ENCODE peak calls at places on chromosomes 6 and 20, in four cellular contexts. One of them, this sample, is unnamed.

GRCh38 chr6:9520417-9521151 is 894.3 kb downstream of the TFAP2A start:
- DNase-seq in stimulated activated naive CD8-positive, alpha-beta T cell treated with anti-CD3 and anti-CD28 coated beads, Interleukin-15, Interleukin-2, amounts not matched to agents 100 U/mL and 50 U/mL, for 24 hours: no peak
- DNase-seq in pulmonary artery endothelial cell: peak; percentile 89
- DNase-seq in CD8-positive, alpha-beta memory T cell: no peak
- DNase-seq in this sample: peak; percentile 71

GRCh38 chr6:106557837-106558236 is 71.5 kb downstream of the RTN4IP1 start:
- DNase-seq in CD8-positive, alpha-beta memory T cell: no peak
- DNase-seq in pulmonary artery endothelial cell: no peak
- DNase-seq in stimulated activated naive CD8-positive, alpha-beta T cell treated with anti-CD3 and anti-CD28 coated beads, Interleukin-15, Interleukin-2, amounts not matched to agents 100 U/mL and 50 U/mL, for 24 hours: no peak
- DNase-seq in this sample: no peak

GRCh38 chr6:146598785-146599405 is at the start of gene ADGB:
- DNase-seq in pulmonary artery endothelial cell: no peak
- DNase-seq in stimulated activated naive CD8-positive, alpha-beta T cell treated with anti-CD3 and anti-CD28 coated beads, Interleukin-15, Interleukin-2, amounts not matched to agents 100 U/mL and 50 U/mL, for 24 hours: peak; percentile 12
- DNase-seq in CD8-positive, alpha-beta memory T cell: no peak
- DNase-seq in this sample: no peak

GRCh38 chr6:56223995-56224394 is 23.4 kb downstream of the COL21A1 start:
- DNase-seq in CD8-positive, alpha-beta memory T cell: no peak
- DNase-seq in pulmonary artery endothelial cell: no peak
- DNase-seq in stimulated activated naive CD8-positive, alpha-beta T cell treated with anti-CD3 and anti-CD28 coated beads, Interleukin-15, Interleukin-2, amounts not matched to agents 100 U/mL and 50 U/mL, for 24 hours: no peak
- DNase-seq in this sample: peak; percentile 7

GRCh38 chr6:157061770-157062594 is 261.3 kb downstream of the TMEM242 start:
- DNase-seq in CD8-positive, alpha-beta memory T cell: no peak
- DNase-seq in pulmonary artery endothelial cell: no peak
- DNase-seq in stimulated activated naive CD8-positive, alpha-beta T cell treated with anti-CD3 and anti-CD28 coated beads, Interleukin-15, Interleukin-2, amounts not matched to agents 100 U/mL and 50 U/mL, for 24 hours: no peak
- DNase-seq in this sample: no peak

GRCh38 chr6:147768969-147769368 is 260.5 kb downstream of the SAMD5 start:
- DNase-seq in pulmonary artery endothelial cell: no peak
- DNase-seq in CD8-positive, alpha-beta memory T cell: no peak
- DNase-seq in stimulated activated naive CD8-positive, alpha-beta T cell treated with anti-CD3 and anti-CD28 coated beads, Interleukin-15, Interleukin-2, amounts not matched to agents 100 U/mL and 50 U/mL, for 24 hours: no peak
- DNase-seq in this sample: no peak

GRCh38 chr6:144898741-144899140 is 613.6 kb downstream of the UTRN start:
- DNase-seq in CD8-positive, alpha-beta memory T cell: no peak
- DNase-seq in pulmonary artery endothelial cell: no peak
- DNase-seq in stimulated activated naive CD8-positive, alpha-beta T cell treated with anti-CD3 and anti-CD28 coated beads, Interleukin-15, Interleukin-2, amounts not matched to agents 100 U/mL and 50 U/mL, for 24 hours: no peak
- DNase-seq in this sample: no peak

GRCh38 chr6:66478705-66479104 is 771.7 kb upstream of the EYS start:
- DNase-seq in CD8-positive, alpha-beta memory T cell: no peak
- DNase-seq in stimulated activated naive CD8-positive, alpha-beta T cell treated with anti-CD3 and anti-CD28 coated beads, Interleukin-15, Interleukin-2, amounts not matched to agents 100 U/mL and 50 U/mL, for 24 hours: no peak
- DNase-seq in pulmonary artery endothelial cell: no peak
- DNase-seq in this sample: no peak

GRCh38 chr6:105108631-105109262 is 71.1 kb downstream of the POPDC3 start:
- DNase-seq in pulmonary artery endothelial cell: no peak
- DNase-seq in CD8-positive, alpha-beta memory T cell: no peak
- DNase-seq in stimulated activated naive CD8-positive, alpha-beta T cell treated with anti-CD3 and anti-CD28 coated beads, Interleukin-15, Interleukin-2, amounts not matched to agents 100 U/mL and 50 U/mL, for 24 hours: no peak
- DNase-seq in this sample: no peak

GRCh38 chr6:106724337-106724736 is 95.0 kb downstream of the QRSL1 start:
- DNase-seq in CD8-positive, alpha-beta memory T cell: no peak
- DNase-seq in stimulated activated naive CD8-positive, alpha-beta T cell treated with anti-CD3 and anti-CD28 coated beads, Interleukin-15, Interleukin-2, amounts not matched to agents 100 U/mL and 50 U/mL, for 24 hours: no peak
- DNase-seq in pulmonary artery endothelial cell: no peak
- DNase-seq in this sample: no peak

GRCh38 chr20:36856196-36856595 is 19.7 kb upstream of the TLDC2 start:
- DNase-seq in pulmonary artery endothelial cell: no peak
- DNase-seq in stimulated activated naive CD8-positive, alpha-beta T cell treated with anti-CD3 and anti-CD28 coated beads, Interleukin-15, Interleukin-2, amounts not matched to agents 100 U/mL and 50 U/mL, for 24 hours: no peak
- DNase-seq in CD8-positive, alpha-beta memory T cell: no peak
- DNase-seq in this sample: no peak

GRCh38 chr6:64330694-64331309 is 695.2 kb downstream of the PHF3 start:
- DNase-seq in stimulated activated naive CD8-positive, alpha-beta T cell treated with anti-CD3 and anti-CD28 coated beads, Interleukin-15, Interleukin-2, amounts not matched to agents 100 U/mL and 50 U/mL, for 24 hours: peak; percentile 55
- DNase-seq in pulmonary artery endothelial cell: no peak
- DNase-seq in CD8-positive, alpha-beta memory T cell: no peak
- DNase-seq in this sample: peak; percentile 24

GRCh38 chr6:95280690-95281273 is 296.6 kb upstream of the MANEA start:
- DNase-seq in pulmonary artery endothelial cell: no peak
- DNase-seq in CD8-positive, alpha-beta memory T cell: no peak
- DNase-seq in stimulated activated naive CD8-positive, alpha-beta T cell treated with anti-CD3 and anti-CD28 coated beads, Interleukin-15, Interleukin-2, amounts not matched to agents 100 U/mL and 50 U/mL, for 24 hours: no peak
- DNase-seq in this sample: no peak

GRCh38 chr6:163329991-163330390 is 84.5 kb upstream of the QKI start:
- DNase-seq in stimulated activated naive CD8-positive, alpha-beta T cell treated with anti-CD3 and anti-CD28 coated beads, Interleukin-15, Interleukin-2, amounts not matched to agents 100 U/mL and 50 U/mL, for 24 hours: no peak
- DNase-seq in pulmonary artery endothelial cell: no peak
- DNase-seq in CD8-positive, alpha-beta memory T cell: no peak
- DNase-seq in this sample: no peak

GRCh38 chr6:75775219-75775618 is 26.2 kb downstream of the MYO6 start:
- DNase-seq in stimulated activated naive CD8-positive, alpha-beta T cell treated with anti-CD3 and anti-CD28 coated beads, Interleukin-15, Interleukin-2, amounts not matched to agents 100 U/mL and 50 U/mL, for 24 hours: no peak
- DNase-seq in pulmonary artery endothelial cell: no peak
- DNase-seq in CD8-positive, alpha-beta memory T cell: no peak
- DNase-seq in this sample: no peak

GRCh38 chr6:106549521-106549920 is 79.8 kb downstream of the RTN4IP1 start:
- DNase-seq in CD8-positive, alpha-beta memory T cell: no peak
- DNase-seq in stimulated activated naive CD8-positive, alpha-beta T cell treated with anti-CD3 and anti-CD28 coated beads, Interleukin-15, Interleukin-2, amounts not matched to agents 100 U/mL and 50 U/mL, for 24 hours: no peak
- DNase-seq in pulmonary artery endothelial cell: no peak
- DNase-seq in this sample: no peak

GRCh38 chr6:118551063-118551672 is 3.1 kb downstream of the PLN start:
- DNase-seq in pulmonary artery endothelial cell: peak; percentile 20
- DNase-seq in stimulated activated naive CD8-positive, alpha-beta T cell treated with anti-CD3 and anti-CD28 coated beads, Interleukin-15, Interleukin-2, amounts not matched to agents 100 U/mL and 50 U/mL, for 24 hours: no peak
- DNase-seq in CD8-positive, alpha-beta memory T cell: peak; percentile 45
- DNase-seq in this sample: peak; percentile 27

GRCh38 chr6:144695858-144696533 is 410.9 kb downstream of the UTRN start:
- DNase-seq in pulmonary artery endothelial cell: no peak
- DNase-seq in stimulated activated naive CD8-positive, alpha-beta T cell treated with anti-CD3 and anti-CD28 coated beads, Interleukin-15, Interleukin-2, amounts not matched to agents 100 U/mL and 50 U/mL, for 24 hours: no peak
- DNase-seq in CD8-positive, alpha-beta memory T cell: no peak
- DNase-seq in this sample: no peak

GRCh38 chr20:1022871-1023270 is 20.8 kb upstream of the RSPO4 start:
- DNase-seq in CD8-positive, alpha-beta memory T cell: no peak
- DNase-seq in stimulated activated naive CD8-positive, alpha-beta T cell treated with anti-CD3 and anti-CD28 coated beads, Interleukin-15, Interleukin-2, amounts not matched to agents 100 U/mL and 50 U/mL, for 24 hours: no peak
- DNase-seq in pulmonary artery endothelial cell: no peak
- DNase-seq in this sample: no peak

GRCh38 chr20:24118781-24119175 is 130.2 kb upstream of the GGTLC1 start:
- DNase-seq in CD8-positive, alpha-beta memory T cell: no peak
- DNase-seq in stimulated activated naive CD8-positive, alpha-beta T cell treated with anti-CD3 and anti-CD28 coated beads, Interleukin-15, Interleukin-2, amounts not matched to agents 100 U/mL and 50 U/mL, for 24 hours: no peak
- DNase-seq in pulmonary artery endothelial cell: peak; percentile 76
- DNase-seq in this sample: no peak

GRCh38 chr20:431012-431904 is 23.2 kb downstream of the RBCK1 start:
- DNase-seq in stimulated activated naive CD8-positive, alpha-beta T cell treated with anti-CD3 and anti-CD28 coated beads, Interleukin-15, Interleukin-2, amounts not matched to agents 100 U/mL and 50 U/mL, for 24 hours: peak; percentile 43
- DNase-seq in CD8-positive, alpha-beta memory T cell: peak; percentile 12
- DNase-seq in pulmonary artery endothelial cell: peak; percentile 63
- DNase-seq in this sample: no peak